ENCODE peak calls at places on chromosomes 4 and X, in six cellular contexts. F, U, M, X, P and A are unnamed samples.

GRCh38 chrX:17788439-17788838 is 51.1 kb downstream of the SCML1 start:
- DNase-seq in P (peak), X (peak), F (no peak), M (no peak), U (peak), A (no peak)

GRCh38 chrX:24343719-24344118 is 16.7 kb upstream of the SUPT20HL1 start:
- DNase-seq in U (no peak), M (no peak), P (no peak), F (no peak), X (no peak), A (no peak)

GRCh38 chr4:7771056-7771455 is 168.6 kb downstream of the AFAP1 start:
- DNase-seq in X (peak), P (no peak), M (no peak), U (no peak), F (peak), A (no peak)

GRCh38 chr4:57691370-57691769 is 581.2 kb upstream of the IGFBP7 start:
- DNase-seq in M (no peak), X (no peak), F (no peak), U (no peak), P (no peak), A (no peak)

GRCh38 chr4:96003941-96004340 is 164.0 kb downstream of the PDHA2 start:
- DNase-seq in P (no peak), X (no peak), M (no peak), F (no peak), U (no peak), A (no peak)

GRCh38 chr4:16155503-16156169 is 70.6 kb downstream of the TAPT1 start:
- DNase-seq in F (no peak), U (no peak), M (no peak), X (no peak), P (no peak), A (no peak)

GRCh38 chr4:99679204-99679603 is 21.6 kb upstream of the C4orf54 start:
- DNase-seq in P (no peak), M (no peak), U (no peak), X (no peak), F (no peak), A (no peak)

GRCh38 chrX:147646949-147647717 is 264.6 kb upstream of the FMR1 start:
- DNase-seq in U (no peak), F (no peak), P (no peak), M (no peak), X (no peak), A (no peak)

GRCh38 chr4:148397006-148397673 is 45.1 kb downstream of the NR3C2 start:
- DNase-seq in U (no peak), X (no peak), P (no peak), F (no peak), M (no peak), A (no peak)

GRCh38 chr4:16029329-16029728 is 54.5 kb downstream of the PROM1 start:
- DNase-seq in F (no peak), P (no peak), X (no peak), M (no peak), U (no peak), A (no peak)

GRCh38 chr4:77960367-77960766 is 96.8 kb upstream of the FRAS1 start:
- DNase-seq in P (no peak), X (no peak), U (no peak), M (no peak), F (no peak), A (no peak)

GRCh38 chr4:32003548-32003947 is 1283.4 kb downstream of the PCDH7 start:
- DNase-seq in P (no peak), U (no peak), M (no peak), X (no peak), F (no peak), A (no peak)

GRCh38 chrX:24148118-24148517 is 1.4 kb upstream of the ZFX start:
- DNase-seq in U (no peak), X (no peak), P (no peak), F (no peak), M (no peak), A (no peak)

GRCh38 chr4:151325320-151326246 is at the start of gene SH3D19:
- DNase-seq in U (peak), M (peak), F (no peak), X (peak), P (no peak), A (no peak)

GRCh38 chr4:119564106-119564505 is 64.5 kb downstream of the PDE5A start:
- DNase-seq in X (no peak), P (no peak), M (no peak), U (no peak), F (no peak), A (no peak)

GRCh38 chr4:171896426-171896825 is 83.2 kb downstream of the GALNTL6 start:
- DNase-seq in X (no peak), P (no peak), M (no peak), F (no peak), U (no peak), A (no peak)

GRCh38 chr4:105551968-105552746 is at the start of gene ARHGEF38:
- DNase-seq in P (no peak), M (no peak), X (no peak), U (no peak), F (no peak), A (no peak)

GRCh38 chr4:118417325-118417724 is 64.5 kb upstream of the PRSS12 start:
- DNase-seq in X (no peak), U (no peak), F (no peak), M (no peak), P (no peak), A (no peak)

GRCh38 chrX:112628288-112628687 is 51.5 kb downstream of the LHFPL1 start:
- DNase-seq in P (no peak), X (no peak), F (no peak), U (no peak), M (no peak), A (no peak)

GRCh38 chrX:77595848-77596247 is 148.7 kb downstream of the FGF16 start:
- DNase-seq in F (no peak), M (no peak), X (no peak), U (no peak), P (no peak), A (no peak)

GRCh38 chr4:560061-560460 is 16.0 kb downstream of the TMEM271 start:
- DNase-seq in M (no peak), U (no peak), P (no peak), X (no peak), F (no peak), A (no peak)

GRCh38 chr4:168593399-168593798 is 96.5 kb downstream of the PALLD start:
- DNase-seq in X (no peak), F (no peak), M (no peak), U (no peak), P (no peak), A (no peak)

GRCh38 chr4:8882239-8882638 is 10.6 kb upstream of the HMX1 start:
- DNase-seq in U (no peak), M (no peak), P (no peak), X (no peak), F (no peak), A (no peak)

GRCh38 chr4:37812713-37813112 is 13.8 kb upstream of the PGM2 start:
- DNase-seq in X (no peak), U (no peak), P (no peak), M (no peak), F (no peak), A (no peak)

GRCh38 chrX:81925812-81926211 is 723.9 kb downstream of the SH3BGRL start:
- DNase-seq in U (no peak), F (no peak), X (no peak), P (no peak), M (no peak), A (no peak)

GRCh38 chrX:37543324-37543723 is 28.1 kb upstream of the LANCL3 start:
- DNase-seq in P (no peak), U (no peak), X (no peak), F (no peak), M (no peak), A (no peak)

GRCh38 chrX:66914082-66914481 is 275.2 kb upstream of the EDA2R start:
- DNase-seq in M (no peak), F (no peak), U (no peak), P (no peak), X (no peak), A (no peak)

GRCh38 chr4:162485486-162485885 is 321.7 kb upstream of the FSTL5 start:
- DNase-seq in U (no peak), X (no peak), P (no peak), F (no peak), M (no peak), A (no peak)